ENCODE peak calls at places on chromosomes 3 and 15, in ten cellular contexts. Q, U, L, V, M, R, C, N, Y and S are unnamed samples.

GRCh38 chr3:32553459-32553858 is 17.2 kb downstream of the DYNC1LI1 start:
- DNase-seq in Q (no peak), U (no peak), L (no peak), V (no peak), M (no peak), R (no peak), C (no peak), N (no peak), Y (no peak), S (no peak)

GRCh38 chr3:175192536-175192935 is 333.4 kb downstream of the NAALADL2 start:
- DNase-seq in Q (no peak), U (no peak), L (no peak), V (peak), M (no peak), R (no peak), C (no peak), N (no peak), Y (no peak), S (no peak)

GRCh38 chr3:194184265-194184751 is 48.4 kb downstream of the HES1 start:
- DNase-seq in Q (no peak), U (no peak), L (no peak), V (no peak), M (no peak), R (no peak), C (no peak), N (peak), Y (no peak), S (no peak)

GRCh38 chr3:100486808-100487207 is 5.6 kb upstream of the TMEM45A start:
- DNase-seq in Q (no peak), U (no peak), L (no peak), V (no peak), M (no peak), R (no peak), C (no peak), N (no peak), Y (no peak), S (no peak)

GRCh38 chr15:85407421-85408269 is 27.2 kb downstream of the AKAP13 start:
- DNase-seq in Q (peak), U (no peak), L (no peak), V (peak), M (no peak), R (peak), C (no peak), N (no peak), Y (no peak), S (no peak)

GRCh38 chr3:59839283-59839682 is 789.5 kb upstream of the CFAP20DC start:
- DNase-seq in Q (peak), U (no peak), L (no peak), V (peak), M (no peak), R (no peak), C (no peak), N (no peak), Y (no peak), S (no peak)

GRCh38 chr3:31833391-31834165 is 147.5 kb downstream of the OSBPL10 start:
- DNase-seq in Q (no peak), U (no peak), L (no peak), V (no peak), M (no peak), R (no peak), C (no peak), N (no peak), Y (no peak), S (no peak)

GRCh38 chr3:39668420-39668819 is 141.0 kb upstream of the MYRIP start:
- DNase-seq in Q (peak), U (no peak), L (peak), V (peak), M (no peak), R (peak), C (peak), N (peak), Y (no peak), S (peak)

GRCh38 chr3:23594066-23594465 is 211.7 kb upstream of the UBE2E1 start:
- DNase-seq in Q (no peak), U (no peak), L (no peak), V (no peak), M (no peak), R (no peak), C (no peak), N (no peak), Y (no peak), S (no peak)

GRCh38 chr3:190265795-190266194 is 56.5 kb downstream of the CLDN1 start:
- DNase-seq in Q (peak), U (no peak), L (no peak), V (peak), M (no peak), R (no peak), C (no peak), N (no peak), Y (no peak), S (no peak)

GRCh38 chr3:49972656-49973055 is 32.7 kb downstream of the RBM6 start:
- DNase-seq in Q (no peak), U (no peak), L (no peak), V (no peak), M (no peak), R (no peak), C (no peak), N (no peak), Y (no peak), S (no peak)